ENCODE peak calls at places on chromosomes 11 and 22, in ten cellular contexts. J is putamen; Q is RKO; C is naive thymus-derived CD8-positive, alpha-beta T cell; D is mesendoderm; G is GM23338; R is GM19239; S is effector CD4-positive, alpha-beta T cell; I is activated CD4-positive, alpha-beta T cell treated with anti-CD3 and anti-CD28 coated beads for 24 hours; H is H1. N is an unnamed sample.

GRCh38 chr11:133911169-133911568 is 45.6 kb downstream of the IGSF9B start:
- DNase-seq in Q (peak), J (no peak), H (no peak), S (no peak), G (no peak), D (peak), R (no peak), I (no peak), C (no peak), N (no peak)

GRCh38 chr22:38599466-38599865 is 29.5 kb upstream of the DMC1 start:
- DNase-seq in R (no peak), S (no peak), Q (no peak), C (no peak), D (no peak), G (no peak), J (no peak), H (no peak), I (no peak), N (no peak)

GRCh38 chr11:121257289-121257688 is 35.3 kb upstream of the SC5D start:
- DNase-seq in Q (no peak), C (no peak), G (no peak), R (no peak), I (no peak), J (no peak), D (no peak), H (no peak), S (no peak), N (no peak)

GRCh38 chr11:103920933-103921332 is 115.5 kb upstream of the DDI1 start:
- DNase-seq in D (peak), S (no peak), R (no peak), G (peak), C (no peak), J (no peak), H (no peak), Q (no peak), I (no peak), N (no peak)

GRCh38 chr11:124612045-124612444 is 817 bp downstream of the PANX3 start:
- DNase-seq in G (no peak), C (no peak), H (no peak), I (no peak), D (no peak), S (no peak), R (no peak), J (no peak), Q (no peak), N (no peak)

GRCh38 chr11:11293798-11294611 is 59.0 kb downstream of the CSNK2A3 start:
- DNase-seq in S (no peak), R (no peak), D (peak), C (no peak), G (no peak), H (no peak), Q (no peak), J (no peak), I (no peak), N (no peak)

GRCh38 chr11:96105197-96105895 is 181.4 kb upstream of the MTMR2 start:
- DNase-seq in Q (no peak), C (no peak), G (no peak), S (no peak), I (no peak), R (no peak), J (no peak), D (no peak), H (no peak), N (no peak)

GRCh38 chr22:37746366-37747089 is 49.7 kb downstream of the TRIOBP start:
- DNase-seq in S (no peak), C (no peak), Q (peak), R (peak), I (no peak), H (peak), J (no peak), G (no peak), D (peak), N (no peak)

GRCh38 chr11:96484361-96484760 is 94.5 kb downstream of the JRKL start:
- DNase-seq in G (no peak), C (no peak), D (no peak), J (no peak), H (no peak), I (no peak), Q (no peak), R (no peak), S (no peak), N (no peak)

GRCh38 chr11:115069599-115069998 is 391.3 kb downstream of the NXPE2 start:
- DNase-seq in Q (no peak), C (no peak), J (peak), H (no peak), I (no peak), S (no peak), R (no peak), D (no peak), G (no peak), N (no peak)

GRCh38 chr11:131987703-131988102 is 617.3 kb downstream of the NTM start:
- DNase-seq in I (no peak), D (no peak), G (no peak), H (no peak), R (no peak), J (no peak), C (no peak), S (no peak), Q (no peak), N (no peak)

GRCh38 chr11:75233688-75234295 is 6.8 kb upstream of the TPBGL start:
- DNase-seq in C (no peak), G (peak), J (no peak), D (peak), I (no peak), S (no peak), R (no peak), Q (peak), H (peak), N (peak)

GRCh38 chr11:124114942-124115781 is at the start of gene VWA5A:
- DNase-seq in D (peak), H (peak), G (peak), J (peak), R (peak), Q (peak), I (peak), S (peak), C (peak), N (peak)

GRCh38 chr22:46678785-46679700 is 58.9 kb downstream of the GRAMD4 start:
- DNase-seq in D (no peak), I (no peak), Q (no peak), R (no peak), S (no peak), H (no peak), C (no peak), G (no peak), J (no peak), N (no peak)

GRCh38 chr22:27952091-27952490 is 33.0 kb upstream of the PITPNB start:
- DNase-seq in D (no peak), R (no peak), I (no peak), J (no peak), G (no peak), S (no peak), C (no peak), H (no peak), Q (peak), N (peak)

GRCh38 chr11:7571640-7572000 is 57.8 kb downstream of the PPFIBP2 start:
- DNase-seq in D (peak), J (peak), I (no peak), C (no peak), S (no peak), H (peak), G (peak), Q (peak), R (no peak), N (peak)

GRCh38 chr22:24816841-24817240 is 10.8 kb downstream of the SGSM1 start:
- DNase-seq in R (no peak), H (no peak), C (no peak), S (no peak), Q (no peak), D (no peak), J (no peak), G (no peak), I (no peak), N (no peak)

GRCh38 chr11:62556872-62557631 is 10.4 kb upstream of the AHNAK start:
- DNase-seq in I (no peak), R (no peak), D (peak), C (peak), J (no peak), S (peak), Q (no peak), H (no peak), G (no peak), N (no peak)

GRCh38 chr22:28884754-28885375 is 1.5 kb downstream of the ZNRF3 start:
- DNase-seq in D (peak), S (no peak), I (no peak), C (no peak), J (no peak), H (no peak), Q (peak), R (no peak), G (peak), N (no peak)

GRCh38 chr22:31020334-31020733 is 51.3 kb downstream of the TUG1 start:
- DNase-seq in Q (no peak), C (no peak), J (no peak), G (peak), D (peak), H (no peak), I (no peak), R (no peak), S (no peak), N (no peak)

GRCh38 chr11:92916299-92916698 is 53.2 kb upstream of the MTNR1B start:
- DNase-seq in S (no peak), J (no peak), R (no peak), D (no peak), Q (no peak), I (no peak), G (no peak), H (no peak), C (no peak), N (no peak)

GRCh38 chr11:42299780-42300179 is 840.3 kb upstream of the LRRC4C start:
- DNase-seq in R (no peak), J (no peak), G (no peak), Q (no peak), C (no peak), D (no peak), S (no peak), I (no peak), H (no peak), N (no peak)

GRCh38 chr11:104946907-104947306 is 21.5 kb downstream of the CASP4 start:
- DNase-seq in J (peak), G (peak), I (peak), C (peak), S (no peak), D (peak), H (no peak), R (no peak), Q (peak), N (peak)

GRCh38 chr11:11500744-11501487 is 120.9 kb downstream of the GALNT18 start:
- DNase-seq in J (no peak), R (no peak), I (no peak), Q (no peak), S (no peak), D (no peak), H (no peak), C (no peak), G (peak), N (no peak)

GRCh38 chr11:84316866-84317560 is 1030.8 kb upstream of the CCDC90B start:
- DNase-seq in D (peak), Q (peak), J (peak), I (no peak), R (no peak), G (peak), C (no peak), H (no peak), S (no peak), N (no peak)

GRCh38 chr22:27591060-27591459 is 210.5 kb downstream of the MN1 start:
- DNase-seq in Q (no peak), J (no peak), C (no peak), R (no peak), G (no peak), D (no peak), I (no peak), H (no peak), S (no peak), N (no peak)

GRCh38 chr11:61688368-61689163 is 8.4 kb downstream of the DAGLA start:
- DNase-seq in R (no peak), D (no peak), S (no peak), H (no peak), J (no peak), Q (no peak), G (no peak), I (no peak), C (no peak), N (peak)

GRCh38 chr22:44146088-44146861 is 34.5 kb upstream of the PARVG start:
- DNase-seq in G (peak), I (no peak), J (no peak), S (no peak), Q (no peak), C (no peak), R (no peak), H (peak), D (peak), N (no peak)

GRCh38 chr22:50678651-50679521 is 6.3 kb downstream of the SHANK3 start:
- DNase-seq in D (no peak), H (no peak), R (peak), J (no peak), S (no peak), Q (no peak), G (no peak), C (no peak), I (no peak), N (no peak)

GRCh38 chr11:36688892-36689291 is 90.9 kb upstream of the RAG2 start:
- DNase-seq in D (no peak), H (no peak), Q (no peak), R (no peak), G (no peak), C (no peak), S (no peak), J (no peak), I (no peak), N (no peak)

GRCh38 chr22:35551549-35552177 is 11.0 kb downstream of the RASD2 start:
- DNase-seq in C (no peak), G (no peak), H (no peak), D (no peak), Q (no peak), I (no peak), J (no peak), R (no peak), S (no peak), N (no peak)

GRCh38 chr22:49266561-49267519 is 560.8 kb downstream of the BRD1 start:
- DNase-seq in I (no peak), C (no peak), D (no peak), R (no peak), S (no peak), Q (no peak), G (no peak), J (no peak), H (no peak), N (no peak)

GRCh38 chr22:35930933-35931332 is 97.7 kb downstream of the RBFOX2 start:
- DNase-seq in D (peak), C (no peak), R (no peak), I (no peak), S (no peak), H (no peak), G (peak), J (peak), Q (peak), N (peak)

GRCh38 chr22:48504519-48505140 is 1323.0 kb downstream of the BRD1 start:
- DNase-seq in Q (no peak), C (no peak), R (no peak), G (no peak), J (no peak), D (no peak), I (no peak), H (no peak), S (no peak), N (no peak)

GRCh38 chr22:28813772-28814518 is 13.6 kb upstream of the XBP1 start:
- DNase-seq in Q (no peak), J (no peak), C (no peak), H (no peak), S (no peak), I (no peak), D (no peak), G (no peak), R (no peak), N (no peak)

GRCh38 chr11:47143322-47143721 is 33.4 kb downstream of the ARFGAP2 start:
- DNase-seq in I (no peak), Q (no peak), G (no peak), D (peak), S (no peak), R (no peak), J (no peak), H (no peak), C (no peak), N (peak)

GRCh38 chr11:62497132-62497915 is 49.3 kb downstream of the AHNAK start:
- DNase-seq in G (peak), H (no peak), S (no peak), R (no peak), Q (peak), J (peak), I (no peak), C (no peak), D (peak), N (peak)

GRCh38 chr11:129117595-129118350 is 74.4 kb downstream of the ARHGAP32 start:
- DNase-seq in D (peak), C (peak), G (peak), J (peak), R (peak), I (peak), Q (peak), S (peak), H (no peak), N (peak)